ENCODE peak calls at places on chromosomes 6 and 20, in six cellular contexts. L is uterus, J is cardiac muscle cell, Q is Peyer's patch, P is left ventricle myocardium inferior, M is fibroblast of the aortic adventitia. B is an unnamed sample.

GRCh38 chr6:127864701-127865100 is 36.2 kb downstream of the THEMIS start:
- DNase-seq in P (no peak), L (no peak), M (no peak), J (no peak), Q (no peak), B (no peak)

GRCh38 chr6:5851261-5851757 is 155.4 kb downstream of the NRN1 start:
- DNase-seq in Q (peak; percentile 66), M (no peak), P (peak; percentile 35), J (peak; percentile 40), L (no peak), B (no peak)

GRCh38 chr6:63813531-63813930 is 177.9 kb downstream of the PHF3 start:
- DNase-seq in M (no peak), J (no peak), L (no peak), P (no peak), Q (no peak), B (no peak)

GRCh38 chr6:16840725-16841124 is 79.5 kb upstream of the ATXN1 start:
- DNase-seq in Q (no peak), M (no peak), P (no peak), J (no peak), L (no peak), B (no peak)

GRCh38 chr6:105162377-105162776 is 17.4 kb downstream of the POPDC3 start:
- DNase-seq in J (no peak), P (no peak), M (no peak), Q (no peak), L (no peak), B (no peak)

GRCh38 chr6:41331401-41332150 is 3.8 kb upstream of the NCR2 start:
- DNase-seq in M (no peak), P (no peak), J (no peak), Q (no peak), L (no peak), B (no peak)

GRCh38 chr6:109628158-109629000 is 62.6 kb downstream of the AK9 start:
- DNase-seq in J (no peak), P (no peak), M (no peak), Q (no peak), L (no peak), B (no peak)

GRCh38 chr20:16599257-16599656 is 26.0 kb upstream of the KIF16B start:
- DNase-seq in J (no peak), P (no peak), L (no peak), M (no peak), Q (no peak), B (no peak)

GRCh38 chr6:101397199-101397598 is 3.7 kb downstream of the GRIK2 start:
- DNase-seq in M (peak; percentile 55), Q (no peak), J (peak; percentile 33), P (no peak), L (no peak), B (no peak)

GRCh38 chr6:118776607-118777549 is 117.1 kb upstream of the ASF1A start:
- DNase-seq in Q (peak; percentile 66), J (peak; percentile 83), L (peak; percentile 54), M (peak; percentile 90), P (peak; percentile 29), B (peak; percentile 53)

GRCh38 chr20:38751360-38751976 is 3.2 kb downstream of the ACTR5 start:
- DNase-seq in J (peak; percentile 57), Q (peak; percentile 22), P (no peak), L (no peak), M (peak; percentile 66), B (no peak)

GRCh38 chr6:88843040-88843439 is 120.4 kb downstream of the RNGTT start:
- DNase-seq in Q (no peak), L (no peak), J (peak; percentile 74), P (no peak), M (peak; percentile 88), B (peak; percentile 66)

GRCh38 chr6:27761391-27761790 is 150.8 kb downstream of the OR2B2 start:
- DNase-seq in Q (no peak), P (no peak), J (peak; percentile 76), L (no peak), M (peak; percentile 35), B (no peak)

GRCh38 chr20:25739615-25740320 is 43.1 kb upstream of the ZNF337 start:
- DNase-seq in P (no peak), L (no peak), Q (no peak), M (no peak), J (peak; percentile 2), B (no peak)

GRCh38 chr6:165744515-165745228 is 81.6 kb upstream of the PDE10A start:
- DNase-seq in J (peak; percentile 85), Q (no peak), L (no peak), M (peak; percentile 83), P (no peak), B (no peak)

GRCh38 chr20:23117738-23118137 is 31.6 kb upstream of the CD93 start:
- DNase-seq in M (no peak), J (no peak), L (no peak), P (no peak), Q (no peak), B (no peak)

GRCh38 chr20:47501117-47501482 is 587 bp upstream of the NCOA3 start:
- DNase-seq in Q (no peak), P (no peak), L (no peak), M (peak; percentile 42), J (no peak), B (no peak)

GRCh38 chr6:136860043-136860442 is 37.7 kb downstream of the PEX7 start:
- DNase-seq in Q (no peak), L (no peak), P (no peak), J (no peak), M (no peak), B (no peak)

GRCh38 chr6:41174610-41175009 is 11.7 kb upstream of the TREM2 start:
- DNase-seq in J (no peak), Q (no peak), L (no peak), M (no peak), P (no peak), B (no peak)

GRCh38 chr20:9156529-9157280 is 87.8 kb downstream of the PLCB4 start:
- DNase-seq in Q (no peak), P (no peak), M (no peak), L (no peak), J (no peak), B (no peak)

GRCh38 chr20:24340933-24341332 is 128.5 kb upstream of the SYNDIG1 start:
- DNase-seq in M (no peak), Q (no peak), P (no peak), J (no peak), L (no peak), B (no peak)

GRCh38 chr20:49569403-49570115 is 1.6 kb upstream of the PTGIS start:
- DNase-seq in L (peak; percentile 79), Q (no peak), P (no peak), J (peak; percentile 76), M (peak; percentile 94), B (no peak)

GRCh38 chr6:133707456-133707855 is 181.5 kb upstream of the TCF21 start:
- DNase-seq in J (peak; percentile 93), M (peak; percentile 86), Q (no peak), P (no peak), L (no peak), B (peak; percentile 79)

GRCh38 chr20:21571841-21572690 is 58.2 kb upstream of the NKX2-2 start:
- DNase-seq in L (no peak), Q (no peak), J (peak; percentile 6), P (no peak), M (peak; percentile 20), B (no peak)

GRCh38 chr6:83215131-83216047 is 22.2 kb downstream of the RWDD2A start:
- DNase-seq in L (peak; percentile 59), M (peak; percentile 88), P (peak; percentile 39), J (peak; percentile 86), Q (peak; percentile 47), B (peak; percentile 50)

GRCh38 chr20:7285918-7286556 is 518.6 kb downstream of the BMP2 start:
- DNase-seq in L (peak; percentile 57), M (peak; percentile 96), J (peak; percentile 94), Q (no peak), P (peak; percentile 61), B (peak; percentile 46)

GRCh38 chr6:126228001-126228791 is 111.7 kb upstream of the CENPW start:
- DNase-seq in M (no peak), J (no peak), L (peak; percentile 26), P (no peak), Q (no peak), B (no peak)
- H3K4me3 ChIP-seq in M (no peak overlapping the region), J (no peak overlapping the region), L (no peak overlapping the region), P (no peak overlapping the region), Q (no peak overlapping the region), B (no peak overlapping the region)

GRCh38 chr6:43074847-43075741 is 1.0 kb upstream of the PTK7 start:
- DNase-seq in P (no peak), Q (no peak), J (peak; percentile 96), M (peak; percentile 70), L (peak; percentile 92), B (peak; percentile 46)

GRCh38 chr6:43076928-43077809 is 1.1 kb downstream of the PTK7 start:
- DNase-seq in Q (no peak), L (peak; percentile 47), M (peak; percentile 35), J (peak; percentile 54), P (no peak), B (no peak)

GRCh38 chr6:43076093-43076927 is at the start of gene PTK7:
- DNase-seq in L (peak; percentile 69), J (peak; percentile 80), P (peak; percentile 22), Q (no peak), M (peak; percentile 45), B (no peak)

GRCh38 chr6:43077981-43078411 is 1.9 kb downstream of the PTK7 start:
- DNase-seq in L (peak; percentile 58), M (no peak), Q (no peak), P (no peak), J (peak; percentile 62), B (peak; percentile 67)

GRCh38 chr6:43075791-43076092 is 372 bp upstream of the PTK7 start:
- DNase-seq in M (no peak), L (no peak), P (no peak), Q (no peak), J (no peak), B (no peak)
- H3K4me3 ChIP-seq in M (peak overlapping the region; percentile 67), L (peak overlapping the region; percentile 80), P (peak overlapping the region; percentile 69), Q (peak overlapping the region; percentile 68), J (peak overlapping the region; percentile 96), B (peak overlapping the region; percentile 35)

GRCh38 chr6:11229267-11230043 is 3.0 kb downstream of the NEDD9 start:
- DNase-seq in J (no peak), Q (no peak), M (no peak), L (no peak), P (no peak), B (no peak)

GRCh38 chr6:11230158-11231107 is 2.0 kb downstream of the NEDD9 start:
- DNase-seq in M (no peak), J (no peak), Q (no peak), P (no peak), L (no peak), B (no peak)

GRCh38 chr6:11231564-11232176 is 798 bp downstream of the NEDD9 start:
- DNase-seq in Q (no peak), L (no peak), M (no peak), J (no peak), P (no peak), B (no peak)

GRCh38 chr6:11232177-11232967 is at the start of gene NEDD9:
- DNase-seq in J (peak; percentile 98), P (peak; percentile 95), L (peak; percentile 97), Q (peak; percentile 98), M (peak; percentile 89), B (peak; percentile 83)

DNA sequence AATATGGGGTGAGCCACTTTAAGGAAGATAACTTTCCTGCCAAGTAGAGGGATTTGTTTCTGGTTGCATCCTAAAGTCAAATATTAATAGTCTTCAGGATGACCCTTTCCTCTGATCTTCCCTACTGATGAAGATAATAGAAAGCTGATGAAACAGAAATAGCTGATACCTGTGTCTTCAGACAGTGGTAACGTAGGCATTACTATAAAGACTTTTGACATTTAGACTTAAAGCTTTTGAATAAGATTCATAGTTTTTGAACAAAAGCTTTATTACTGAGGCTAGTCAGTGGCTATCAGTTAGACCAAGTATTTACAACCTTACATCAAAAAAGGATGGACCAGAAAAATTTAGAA is 1.4 kb downstream of the NEDD9 start:
- DNase-seq in J (no peak), Q (no peak), M (no peak), P (no peak), L (no peak), B (no peak)
- H3K4me3 ChIP-seq in J (peak overlapping the region; percentile 57), Q (peak overlapping the region; percentile 69), M (no peak overlapping the region), P (peak overlapping the region; percentile 70), L (peak overlapping the region; percentile 55), B (peak overlapping the region; percentile 71)

GRCh38 chr6:157763129-157763893 is 59.7 kb upstream of the SNX9 start:
- DNase-seq in L (peak; percentile 73), Q (peak; percentile 42), M (peak; percentile 79), P (no peak), J (peak; percentile 68), B (no peak)
- H3K4me3 ChIP-seq in L (no peak overlapping the region), Q (no peak overlapping the region), M (no peak overlapping the region), P (no peak overlapping the region), J (no peak overlapping the region), B (no peak overlapping the region)

B was measured in AG09309.